ENCODE peak calls at places on chromosomes 13 and 19, in four cellular contexts. M, Z, L and J are unnamed samples.

GRCh38 chr19:1360818-1361461 is 22.8 kb upstream of the NDUFS7 start:
- DNase-seq in M (no peak), Z (peak), L (no peak), J (no peak)

GRCh38 chr13:91112191-91112579 is 235.3 kb upstream of the MIR17HG start:
- DNase-seq in M (no peak), Z (no peak), L (no peak), J (no peak)

GRCh38 chr13:108917581-108917980 is 288.2 kb downstream of the MYO16 start:
- DNase-seq in M (peak), Z (peak), L (no peak), J (no peak)

GRCh38 chr19:49056101-49056901 is 1.2 kb downstream of the CGB7 start:
- DNase-seq in M (no peak), Z (peak), L (peak), J (no peak)

GRCh38 chr19:30631035-30631375 is 258.8 kb downstream of the ZNF536 start:
- DNase-seq in M (no peak), Z (no peak), L (no peak), J (no peak)

GRCh38 chr19:49592486-49593232 is 1.7 kb downstream of the PRR12 start:
- DNase-seq in M (no peak), Z (peak), L (no peak), J (no peak)

GRCh38 chr19:16375936-16376185 is 51.2 kb downstream of the KLF2 start:
- DNase-seq in M (no peak), Z (no peak), L (no peak), J (no peak)

GRCh38 chr19:7849631-7850428 is 19.8 kb downstream of the EVI5L start:
- DNase-seq in M (no peak), Z (no peak), L (no peak), J (no peak)

GRCh38 chr13:52644108-52644507 is 1.9 kb downstream of the HNRNPA1L2 start:
- DNase-seq in M (no peak), Z (no peak), L (no peak), J (no peak)

GRCh38 chr19:6227941-6228325 is 51.8 kb downstream of the MLLT1 start:
- DNase-seq in M (no peak), Z (no peak), L (peak), J (no peak)

GRCh38 chr13:74036373-74036772 is 97.8 kb downstream of the KLF12 start:
- DNase-seq in M (no peak), Z (no peak), L (no peak), J (peak)

GRCh38 chr19:4754248-4754647 is 30.6 kb upstream of the DPP9 start:
- DNase-seq in M (no peak), Z (peak), L (no peak), J (no peak)

GRCh38 chr19:10871711-10872550 is 578 bp downstream of the CARM1 start:
- DNase-seq in M (peak), Z (no peak), L (peak), J (no peak)

GRCh38 chr13:113065406-113066141 is 40.0 kb upstream of the F7 start:
- DNase-seq in M (no peak), Z (peak), L (peak), J (no peak)

GRCh38 chr19:28793391-28794168 is 419.4 kb downstream of the UQCRFS1 start:
- DNase-seq in M (no peak), Z (no peak), L (peak), J (no peak)

GRCh38 chr13:49436890-49437289 is 7.0 kb downstream of the CAB39L start:
- DNase-seq in M (no peak), Z (peak), L (no peak), J (no peak)

GRCh38 chr19:13978306-13978705 is 26.0 kb downstream of the DCAF15 start:
- DNase-seq in M (no peak), Z (peak), L (peak), J (no peak)

GRCh38 chr13:100203696-100204367 is 114.9 kb downstream of the PCCA start:
- DNase-seq in M (no peak), Z (peak), L (no peak), J (no peak)

GRCh38 chr19:13935765-13936486 is 2.3 kb downstream of the PODNL1 start:
- DNase-seq in M (no peak), Z (no peak), L (no peak), J (no peak)

GRCh38 chr13:97485328-97485727 is 51.4 kb downstream of the RAP2A start:
- DNase-seq in M (no peak), Z (no peak), L (no peak), J (no peak)

GRCh38 chr19:47726467-47726866 is 13.2 kb downstream of the EHD2 start:
- DNase-seq in M (no peak), Z (peak), L (no peak), J (no peak)

GRCh38 chr13:114124921-114125320 is 7.5 kb downstream of the RASA3 start:
- DNase-seq in M (no peak), Z (peak), L (no peak), J (no peak)